ENCODE peak calls at places on chromosomes 16 and 17, in nine cellular contexts. One of them, this sample, is unnamed.

GRCh38 chr16:47612711-47613110 is 151.6 kb downstream of the PHKB start:
- DNase-seq in cardiac muscle cell: no peak
- DNase-seq in stomach: no peak
- DNase-seq in neural progenitor cell: no peak
- DNase-seq in breast epithelium: no peak
- DNase-seq in small intestine: no peak
- DNase-seq in CD8-positive, alpha-beta memory T cell: no peak
- DNase-seq in ovary: no peak
- DNase-seq in gastrocnemius medialis: no peak
- DNase-seq in this sample: no peak

GRCh38 chr16:57619606-57620315 is 8.7 kb upstream of the ADGRG1 start:
- DNase-seq in breast epithelium: peak; percentile 80
- DNase-seq in gastrocnemius medialis: no peak
- DNase-seq in stomach: peak; percentile 85
- DNase-seq in small intestine: peak; percentile 77
- DNase-seq in cardiac muscle cell: no peak
- DNase-seq in neural progenitor cell: no peak
- DNase-seq in CD8-positive, alpha-beta memory T cell: no peak
- DNase-seq in ovary: no peak
- DNase-seq in this sample: no peak

GRCh38 chr16:69171325-69172095 is 15.5 kb upstream of the SNTB2 start:
- DNase-seq in small intestine: no peak
- DNase-seq in breast epithelium: no peak
- DNase-seq in CD8-positive, alpha-beta memory T cell: no peak
- DNase-seq in gastrocnemius medialis: no peak
- DNase-seq in ovary: no peak
- DNase-seq in cardiac muscle cell: peak; percentile 68
- DNase-seq in stomach: no peak
- DNase-seq in neural progenitor cell: no peak
- DNase-seq in this sample: no peak

GRCh38 chr16:46904471-46904870 is 20.3 kb downstream of the GPT2 start:
- DNase-seq in breast epithelium: no peak
- DNase-seq in neural progenitor cell: no peak
- DNase-seq in small intestine: no peak
- DNase-seq in ovary: no peak
- DNase-seq in cardiac muscle cell: no peak
- DNase-seq in CD8-positive, alpha-beta memory T cell: no peak
- DNase-seq in stomach: no peak
- DNase-seq in gastrocnemius medialis: no peak
- DNase-seq in this sample: no peak

GRCh38 chr17:68514809-68515208 is 2.6 kb downstream of the PRKAR1A start:
- DNase-seq in neural progenitor cell: no peak
- DNase-seq in CD8-positive, alpha-beta memory T cell: no peak
- DNase-seq in ovary: no peak
- DNase-seq in small intestine: no peak
- DNase-seq in stomach: no peak
- DNase-seq in gastrocnemius medialis: no peak
- DNase-seq in breast epithelium: no peak
- DNase-seq in cardiac muscle cell: peak; percentile 93
- DNase-seq in this sample: no peak

GRCh38 chr16:30354423-30355143 is 525 bp downstream of the CD2BP2 start:
- DNase-seq in neural progenitor cell: peak; percentile 75
- DNase-seq in gastrocnemius medialis: no peak
- DNase-seq in breast epithelium: peak; percentile 36
- DNase-seq in small intestine: peak; percentile 24
- DNase-seq in CD8-positive, alpha-beta memory T cell: no peak
- DNase-seq in cardiac muscle cell: no peak
- DNase-seq in stomach: no peak
- DNase-seq in ovary: no peak
- DNase-seq in this sample: no peak

GRCh38 chr17:48483471-48484131 is 47.2 kb downstream of the HOXB1 start:
- DNase-seq in breast epithelium: no peak
- DNase-seq in cardiac muscle cell: peak; percentile 94
- DNase-seq in gastrocnemius medialis: no peak
- DNase-seq in small intestine: no peak
- DNase-seq in neural progenitor cell: no peak
- DNase-seq in ovary: no peak
- DNase-seq in CD8-positive, alpha-beta memory T cell: no peak
- DNase-seq in stomach: no peak
- DNase-seq in this sample: no peak

GRCh38 chr16:10521681-10522274 is 58.6 kb downstream of the EMP2 start:
- DNase-seq in ovary: no peak
- DNase-seq in CD8-positive, alpha-beta memory T cell: peak; percentile 10
- DNase-seq in breast epithelium: no peak
- DNase-seq in stomach: peak; percentile 65
- DNase-seq in small intestine: peak; percentile 71
- DNase-seq in cardiac muscle cell: peak; percentile 75
- DNase-seq in neural progenitor cell: peak; percentile 82
- DNase-seq in gastrocnemius medialis: peak; percentile 42
- DNase-seq in this sample: no peak

GRCh38 chr17:48871551-48872351 is 20.8 kb upstream of the ATP5MC1 start:
- DNase-seq in cardiac muscle cell: peak; percentile 25
- DNase-seq in small intestine: peak; percentile 92
- DNase-seq in stomach: peak; percentile 79
- DNase-seq in breast epithelium: no peak
- DNase-seq in gastrocnemius medialis: peak; percentile 36
- DNase-seq in neural progenitor cell: no peak
- DNase-seq in ovary: peak; percentile 32
- DNase-seq in CD8-positive, alpha-beta memory T cell: no peak
- DNase-seq in this sample: no peak

GRCh38 chr17:76371656-76372628 is 12.5 kb upstream of the SPHK1 start:
- DNase-seq in small intestine: no peak
- DNase-seq in stomach: no peak
- DNase-seq in cardiac muscle cell: peak; percentile 89
- DNase-seq in ovary: no peak
- DNase-seq in neural progenitor cell: no peak
- DNase-seq in gastrocnemius medialis: no peak
- DNase-seq in CD8-positive, alpha-beta memory T cell: no peak
- DNase-seq in breast epithelium: no peak
- DNase-seq in this sample: no peak

GRCh38 chr17:47199627-47200324 is 9.4 kb upstream of the MYL4 start:
- DNase-seq in neural progenitor cell: no peak
- DNase-seq in breast epithelium: no peak
- DNase-seq in stomach: no peak
- DNase-seq in gastrocnemius medialis: no peak
- DNase-seq in cardiac muscle cell: no peak
- DNase-seq in ovary: no peak
- DNase-seq in CD8-positive, alpha-beta memory T cell: no peak
- DNase-seq in small intestine: no peak
- DNase-seq in this sample: no peak

GRCh38 chr17:16273499-16273898 is 56.5 kb downstream of the PIGL start:
- DNase-seq in CD8-positive, alpha-beta memory T cell: no peak
- DNase-seq in gastrocnemius medialis: no peak
- DNase-seq in breast epithelium: no peak
- DNase-seq in small intestine: no peak
- DNase-seq in neural progenitor cell: no peak
- DNase-seq in ovary: no peak
- DNase-seq in stomach: no peak
- DNase-seq in cardiac muscle cell: no peak
- DNase-seq in this sample: no peak

GRCh38 chr16:57127037-57127763 is 34.8 kb downstream of the CPNE2 start:
- DNase-seq in gastrocnemius medialis: no peak
- DNase-seq in CD8-positive, alpha-beta memory T cell: no peak
- DNase-seq in cardiac muscle cell: no peak
- DNase-seq in neural progenitor cell: no peak
- DNase-seq in stomach: no peak
- DNase-seq in breast epithelium: no peak
- DNase-seq in small intestine: no peak
- DNase-seq in ovary: no peak
- DNase-seq in this sample: no peak

GRCh38 chr16:30984669-30985400 is at the start of gene HSD3B7:
- DNase-seq in stomach: peak; percentile 91
- DNase-seq in CD8-positive, alpha-beta memory T cell: peak; percentile 75
- DNase-seq in cardiac muscle cell: peak; percentile 85
- DNase-seq in breast epithelium: peak; percentile 90
- DNase-seq in small intestine: peak; percentile 85
- DNase-seq in ovary: peak; percentile 95
- DNase-seq in neural progenitor cell: peak; percentile 90
- DNase-seq in gastrocnemius medialis: peak; percentile 85
- DNase-seq in this sample: peak; percentile 55

GRCh38 chr17:57667461-57667923 is 77.6 kb downstream of the CCDC182 start:
- DNase-seq in small intestine: no peak
- DNase-seq in stomach: peak; percentile 17
- DNase-seq in ovary: peak; percentile 14
- DNase-seq in gastrocnemius medialis: no peak
- DNase-seq in CD8-positive, alpha-beta memory T cell: no peak
- DNase-seq in breast epithelium: peak; percentile 45
- DNase-seq in cardiac muscle cell: no peak
- DNase-seq in neural progenitor cell: no peak
- DNase-seq in this sample: no peak

DNA sequence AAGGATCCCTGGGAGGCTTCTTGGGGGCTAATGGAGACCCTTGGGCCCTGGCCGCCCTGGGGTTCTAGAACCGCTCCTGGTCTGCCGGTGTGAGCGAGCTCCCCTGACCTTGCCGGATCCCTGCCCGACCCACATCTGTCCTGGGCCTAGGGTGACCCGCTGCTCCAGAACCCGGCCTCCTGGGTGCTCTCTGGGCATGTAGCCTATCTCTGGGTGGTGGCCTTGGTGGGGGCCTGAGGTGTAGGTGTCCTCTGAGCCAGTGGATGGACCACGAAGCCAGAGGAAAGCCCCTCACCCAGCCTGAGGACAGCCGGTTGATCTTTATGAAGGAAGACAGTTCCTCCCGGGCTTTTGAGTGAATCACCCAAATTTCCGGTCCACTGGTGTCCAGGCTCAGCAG is 10.7 kb upstream of the GSE1 start:
- DNase-seq in neural progenitor cell: no peak
- DNase-seq in cardiac muscle cell: no peak
- DNase-seq in CD8-positive, alpha-beta memory T cell: no peak
- DNase-seq in stomach: no peak
- DNase-seq in breast epithelium: no peak
- DNase-seq in gastrocnemius medialis: no peak
- DNase-seq in small intestine: no peak
- DNase-seq in ovary: no peak
- DNase-seq in this sample: no peak
- H3K27ac ChIP-seq in neural progenitor cell: no peak overlapping the region
- H3K27ac ChIP-seq in cardiac muscle cell: peak overlapping the region; percentile 82
- H3K27ac ChIP-seq in CD8-positive, alpha-beta memory T cell: peak overlapping the region; percentile 31
- H3K27ac ChIP-seq in stomach: peak overlapping the region; percentile 52
- H3K27ac ChIP-seq in breast epithelium: no peak overlapping the region
- H3K27ac ChIP-seq in gastrocnemius medialis: no peak overlapping the region
- H3K27ac ChIP-seq in small intestine: no peak overlapping the region
- H3K27ac ChIP-seq in ovary: no peak overlapping the region
- H3K27ac ChIP-seq in this sample: no peak overlapping the region

DNA sequence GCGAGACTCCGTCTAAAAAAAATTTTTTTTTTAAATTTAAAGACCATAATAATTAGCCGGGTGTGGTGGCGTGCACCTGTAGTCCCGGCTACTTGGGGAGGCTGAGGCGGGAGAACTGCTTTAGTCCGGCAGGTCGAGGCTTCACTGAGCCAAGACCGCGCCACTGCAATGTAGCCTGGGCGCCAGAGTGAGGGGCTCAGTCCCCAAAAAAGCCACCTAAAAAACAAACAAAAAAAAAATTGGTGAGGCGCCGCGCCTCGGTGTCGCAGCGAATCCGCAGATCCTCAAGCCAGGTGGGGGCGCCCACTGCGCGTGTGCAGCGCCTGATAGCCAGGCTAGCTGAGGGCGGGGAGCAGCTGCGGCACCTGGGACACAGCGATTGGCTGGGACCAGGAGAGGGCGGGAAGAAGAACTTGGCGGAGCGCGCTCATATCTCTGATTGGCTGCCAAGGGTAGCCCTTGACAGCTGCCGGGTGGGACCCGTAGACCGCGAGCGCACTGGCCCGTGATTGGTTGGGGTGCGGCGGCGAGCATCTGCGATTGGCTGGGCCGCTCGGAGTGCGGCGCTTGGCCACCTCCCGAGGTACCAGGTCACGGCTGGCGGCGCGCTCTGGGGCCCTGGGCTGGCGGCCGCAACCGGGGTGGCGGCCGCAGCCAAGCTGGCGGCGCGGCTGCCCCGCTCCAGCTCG is 9.0 kb upstream of the CLDN9 start:
- DNase-seq in cardiac muscle cell: peak; percentile 99
- DNase-seq in ovary: peak; percentile 90
- DNase-seq in gastrocnemius medialis: peak; percentile 98
- DNase-seq in breast epithelium: peak; percentile 98
- DNase-seq in CD8-positive, alpha-beta memory T cell: peak; percentile 91
- DNase-seq in small intestine: peak; percentile 100
- DNase-seq in neural progenitor cell: peak; percentile 99
- DNase-seq in stomach: peak; percentile 98
- DNase-seq in this sample: peak; percentile 93
- H3K27me3 ChIP-seq in cardiac muscle cell: no peaks in the 10 kb centered on the region
- H3K27me3 ChIP-seq in ovary: peaks cover 8% of the 10 kb centered on the region
- H3K27me3 ChIP-seq in gastrocnemius medialis: peaks cover 2% of the 10 kb centered on the region
- H3K27me3 ChIP-seq in breast epithelium: peaks cover 2% of the 10 kb centered on the region
- H3K27me3 ChIP-seq in CD8-positive, alpha-beta memory T cell: no peaks in the 10 kb centered on the region
- H3K27me3 ChIP-seq in small intestine: no peaks in the 10 kb centered on the region
- H3K27me3 ChIP-seq in neural progenitor cell: peaks cover 42% of the 10 kb centered on the region
- H3K27me3 ChIP-seq in stomach: no peaks in the 10 kb centered on the region
- H3K27me3 ChIP-seq in this sample: no peaks in the 10 kb centered on the region

GRCh38 chr16:87443031-87443430 is 49.8 kb downstream of the ZCCHC14 start:
- DNase-seq in small intestine: no peak
- DNase-seq in CD8-positive, alpha-beta memory T cell: no peak
- DNase-seq in ovary: no peak
- DNase-seq in neural progenitor cell: no peak
- DNase-seq in breast epithelium: no peak
- DNase-seq in stomach: no peak
- DNase-seq in gastrocnemius medialis: no peak
- DNase-seq in cardiac muscle cell: no peak
- DNase-seq in this sample: no peak

GRCh38 chr16:87446479-87446878 is 46.3 kb downstream of the ZCCHC14 start:
- DNase-seq in CD8-positive, alpha-beta memory T cell: no peak
- DNase-seq in small intestine: no peak
- DNase-seq in gastrocnemius medialis: no peak
- DNase-seq in stomach: no peak
- DNase-seq in ovary: no peak
- DNase-seq in breast epithelium: no peak
- DNase-seq in neural progenitor cell: no peak
- DNase-seq in cardiac muscle cell: no peak
- DNase-seq in this sample: no peak

GRCh38 chr16:87447323-87447722 is 45.5 kb downstream of the ZCCHC14 start:
- DNase-seq in small intestine: no peak
- DNase-seq in neural progenitor cell: no peak
- DNase-seq in ovary: no peak
- DNase-seq in stomach: no peak
- DNase-seq in cardiac muscle cell: no peak
- DNase-seq in gastrocnemius medialis: no peak
- DNase-seq in CD8-positive, alpha-beta memory T cell: no peak
- DNase-seq in breast epithelium: no peak
- DNase-seq in this sample: no peak

GRCh38 chr16:87443964-87444363 is 48.9 kb downstream of the ZCCHC14 start:
- DNase-seq in breast epithelium: no peak
- DNase-seq in CD8-positive, alpha-beta memory T cell: no peak
- DNase-seq in neural progenitor cell: no peak
- DNase-seq in gastrocnemius medialis: no peak
- DNase-seq in small intestine: no peak
- DNase-seq in ovary: no peak
- DNase-seq in cardiac muscle cell: no peak
- DNase-seq in stomach: no peak
- DNase-seq in this sample: no peak

GRCh38 chr16:87445486-87445885 is 47.3 kb downstream of the ZCCHC14 start:
- DNase-seq in CD8-positive, alpha-beta memory T cell: no peak
- DNase-seq in cardiac muscle cell: no peak
- DNase-seq in stomach: no peak
- DNase-seq in gastrocnemius medialis: no peak
- DNase-seq in ovary: no peak
- DNase-seq in breast epithelium: no peak
- DNase-seq in small intestine: no peak
- DNase-seq in neural progenitor cell: no peak
- DNase-seq in this sample: no peak
- H3K9me3 ChIP-seq in CD8-positive, alpha-beta memory T cell: no peaks in the 10 kb centered on the region
- H3K9me3 ChIP-seq in cardiac muscle cell: no peaks in the 10 kb centered on the region
- H3K9me3 ChIP-seq in stomach: no peaks in the 10 kb centered on the region
- H3K9me3 ChIP-seq in gastrocnemius medialis: no peaks in the 10 kb centered on the region
- H3K9me3 ChIP-seq in ovary: no peaks in the 10 kb centered on the region
- H3K9me3 ChIP-seq in breast epithelium: no peaks in the 10 kb centered on the region
- H3K9me3 ChIP-seq in small intestine: no peaks in the 10 kb centered on the region
- H3K9me3 ChIP-seq in neural progenitor cell: peaks cover 4% of the 10 kb centered on the region
- H3K9me3 ChIP-seq in this sample: no peaks in the 10 kb centered on the region

GRCh38 chr16:22235839-22236745 is 30.0 kb downstream of the EEF2K start:
- DNase-seq in stomach: no peak
- DNase-seq in cardiac muscle cell: peak; percentile 48
- DNase-seq in neural progenitor cell: no peak
- DNase-seq in ovary: no peak
- DNase-seq in breast epithelium: no peak
- DNase-seq in gastrocnemius medialis: peak; percentile 50
- DNase-seq in small intestine: peak; percentile 97
- DNase-seq in CD8-positive, alpha-beta memory T cell: no peak
- DNase-seq in this sample: no peak
- H3K27ac ChIP-seq in stomach: no peak overlapping the region
- H3K27ac ChIP-seq in cardiac muscle cell: no peak overlapping the region
- H3K27ac ChIP-seq in neural progenitor cell: no peak overlapping the region
- H3K27ac ChIP-seq in ovary: no peak overlapping the region
- H3K27ac ChIP-seq in breast epithelium: peak overlapping the region; percentile 36
- H3K27ac ChIP-seq in gastrocnemius medialis: no peak overlapping the region
- H3K27ac ChIP-seq in small intestine: peak overlapping the region; percentile 43
- H3K27ac ChIP-seq in CD8-positive, alpha-beta memory T cell: no peak overlapping the region
- H3K27ac ChIP-seq in this sample: no peak overlapping the region

This sample was measured in CD8-positive, alpha-beta T cell.